ENCODE peak calls at places on chromosomes 1 and 21, in four cellular contexts. I is HCT116, Z is SK-N-SH, L is HepG2. X is an unnamed sample.

GRCh38 chr1:74728736-74729135 is 4.1 kb downstream of the CRYZ start:
- DNase-seq in I (no peak), Z (no peak), L (no peak), X (no peak)

GRCh38 chr1:57857809-57858208 is 433.9 kb upstream of the DAB1 start:
- DNase-seq in I (no peak), Z (no peak), L (no peak), X (no peak)

GRCh38 chr1:151680391-151680790 is 36.2 kb downstream of the CELF3 start:
- DNase-seq in I (peak), Z (no peak), L (no peak), X (no peak)

GRCh38 chr1:195097316-195097715 is 1510.9 kb downstream of the KCNT2 start:
- DNase-seq in I (peak), Z (no peak), L (no peak), X (no peak)

GRCh38 chr1:161359316-161359715 is 8.4 kb downstream of the CFAP126 start:
- DNase-seq in I (no peak), Z (peak), L (no peak), X (no peak)

GRCh38 chr1:223683586-223684487 is 18.3 kb upstream of the CAPN8 start:
- DNase-seq in I (no peak), Z (peak), L (no peak), X (peak)

GRCh38 chr1:92973203-92973907 is 12.1 kb upstream of the DIPK1A start:
- DNase-seq in I (no peak), Z (no peak), L (no peak), X (peak)

GRCh38 chr1:169360415-169360814 is 7.2 kb downstream of the NME7 start:
- DNase-seq in I (no peak), Z (no peak), L (no peak), X (no peak)

GRCh38 chr21:29938968-29939858 is 583 bp downstream of the GRIK1 start:
- DNase-seq in I (no peak), Z (peak), L (no peak), X (no peak)

GRCh38 chr1:48019714-48020315 is 22.6 kb upstream of the TRABD2B start:
- DNase-seq in I (no peak), Z (no peak), L (no peak), X (no peak)

GRCh38 chr1:160546942-160547341 is 23.9 kb upstream of the SLAMF6 start:
- DNase-seq in I (no peak), Z (no peak), L (no peak), X (no peak)

GRCh38 chr1:209672705-209673630 is 2.2 kb upstream of the G0S2 start:
- DNase-seq in I (no peak), Z (no peak), L (no peak), X (no peak)

GRCh38 chr1:187842406-187843165 is 1013.8 kb downstream of the PLA2G4A start:
- DNase-seq in I (no peak), Z (no peak), L (no peak), X (no peak)

GRCh38 chr1:64183985-64184440 is 19.4 kb upstream of the UBE2U start:
- DNase-seq in I (no peak), Z (no peak), L (no peak), X (no peak)

GRCh38 chr1:22709891-22710687 is 550 bp upstream of the EPHB2 start:
- DNase-seq in I (no peak), Z (peak), L (no peak), X (no peak)

GRCh38 chr1:218616681-218617080 is 271.5 kb downstream of the TGFB2 start:
- DNase-seq in I (no peak), Z (no peak), L (no peak), X (no peak)

GRCh38 chr1:37471345-37472231 is 2.8 kb upstream of the ZC3H12A start:
- DNase-seq in I (peak), Z (peak), L (peak), X (no peak)

GRCh38 chr1:154851392-154852177 is 18.5 kb downstream of the KCNN3 start:
- DNase-seq in I (peak), Z (no peak), L (no peak), X (peak)

GRCh38 chr21:42666023-42666747 is 12.8 kb downstream of the PDE9A start:
- DNase-seq in I (no peak), Z (peak), L (no peak), X (peak)

GRCh38 chr1:3312894-3313578 is 141.4 kb upstream of the ARHGEF16 start:
- DNase-seq in I (peak), Z (no peak), L (peak), X (peak)
- TF ChIP-seq YY1 in I (no peak), Z (no peak), L (no peak), X (no peak)

GRCh38 chr1:231233735-231234417 is 7.1 kb upstream of the GNPAT start:
- DNase-seq in I (peak), Z (no peak), L (peak), X (no peak)
- TF ChIP-seq ELF1 in I (no peak), Z (no peak), L (no peak), X (no peak)

DNA sequence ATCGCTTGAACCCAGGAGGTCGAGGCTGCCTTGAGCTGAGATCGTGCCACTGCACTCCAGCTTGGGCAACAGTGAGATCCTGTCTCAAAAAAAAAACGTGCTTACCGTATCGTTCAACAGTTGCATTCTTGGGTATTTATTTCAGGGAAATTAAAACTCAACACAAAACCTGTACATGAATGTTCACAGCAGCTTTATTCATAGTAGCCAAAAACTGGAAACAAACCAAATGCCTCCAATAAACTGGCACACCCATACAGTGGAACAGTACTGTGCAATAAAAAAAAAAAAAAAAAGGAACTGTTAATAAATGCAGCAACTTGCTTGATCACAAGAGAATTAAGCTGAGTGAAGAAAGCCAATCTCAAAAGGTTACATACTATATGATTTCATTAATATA is 6.7 kb downstream of the KHDRBS1 start:
- DNase-seq in I (no peak), Z (no peak), L (no peak), X (no peak)
- TF ChIP-seq YY1 in I (no peak), Z (no peak), L (no peak), X (no peak)

GRCh38 chr1:94697839-94698238 is 122.3 kb upstream of the SLC44A3 start:
- DNase-seq in I (no peak), Z (no peak), L (peak), X (no peak)
- TF ChIP-seq ELF1 in I (no peak), Z (no peak), L (no peak), X (no peak)

DNA sequence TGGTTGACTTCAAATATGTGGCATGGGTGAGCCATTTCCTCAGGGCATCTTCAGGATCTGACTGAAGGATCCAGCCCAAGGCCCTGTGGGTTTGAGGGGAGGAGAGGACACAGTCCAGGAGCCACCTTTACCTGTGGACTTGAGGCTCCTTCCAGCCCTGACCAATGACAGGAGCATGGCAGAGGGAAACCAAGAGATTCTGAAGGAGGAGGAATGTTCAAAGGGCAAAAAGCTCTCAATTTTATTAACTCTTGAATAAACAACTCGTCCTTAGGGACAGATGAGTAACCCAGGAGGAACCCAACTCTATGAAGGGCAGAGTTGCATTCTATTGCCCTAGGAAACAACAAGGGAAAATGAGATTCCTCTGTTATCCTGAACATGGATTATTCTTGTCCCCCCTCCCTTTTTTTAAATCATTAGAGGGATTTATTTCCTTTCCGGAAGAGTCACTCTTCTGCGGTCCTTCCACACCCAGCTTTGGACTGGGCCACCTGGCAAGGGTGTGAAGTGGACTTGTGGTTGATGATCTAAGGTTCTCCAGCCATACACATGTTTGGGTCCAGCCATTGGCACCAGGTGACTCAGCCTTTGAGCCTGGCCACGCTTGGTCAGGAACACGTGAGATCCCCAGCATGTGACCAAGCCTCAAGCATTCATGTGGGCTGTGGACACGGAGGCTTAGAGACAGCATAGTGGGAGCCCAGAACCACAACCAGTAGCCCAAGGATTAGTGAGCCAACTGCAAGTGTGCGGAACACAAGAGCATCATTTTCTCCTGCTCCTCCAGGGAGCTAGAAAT is 49.8 kb downstream of the NENF start:
- DNase-seq in I (no peak), Z (no peak), L (no peak), X (no peak)
- TF ChIP-seq YY1 in I (no peak), Z (no peak), L (no peak), X (no peak)

GRCh38 chr1:87243573-87243972 is 85.1 kb upstream of the LMO4 start:
- DNase-seq in I (no peak), Z (no peak), L (no peak), X (no peak)
- TF ChIP-seq ELF1 in I (no peak), Z (no peak), L (no peak), X (no peak)

GRCh38 chr1:109876617-109877319 is 33.9 kb upstream of the CSF1 start:
- DNase-seq in I (no peak), Z (no peak), L (no peak), X (no peak)
- TF ChIP-seq YY1 in I (no peak), Z (peak), L (no peak), X (no peak)

DNA sequence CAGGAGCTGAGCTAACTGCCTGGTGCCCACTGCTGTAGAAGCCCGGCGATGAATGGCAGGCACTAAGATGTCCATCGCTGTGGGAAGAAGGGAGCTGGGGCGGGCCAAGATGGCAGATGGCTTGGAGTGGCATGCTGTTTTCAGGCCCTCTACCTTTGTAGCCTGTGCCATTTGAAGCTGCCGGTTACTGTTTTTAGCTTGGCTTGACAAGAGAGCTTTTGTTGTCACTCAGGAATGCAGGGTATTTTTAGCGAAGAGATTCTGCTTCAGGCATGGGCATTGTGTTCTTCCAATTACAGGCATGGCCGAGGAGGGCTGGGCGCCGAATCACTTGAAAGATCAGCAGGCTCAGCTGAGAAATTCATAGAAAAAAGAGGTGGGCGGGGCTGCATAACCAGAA is 348.7 kb downstream of the RPS6KC1 start:
- DNase-seq in I (no peak), Z (no peak), L (peak), X (no peak)
- TF ChIP-seq ELF1 in I (no peak), Z (no peak), L (no peak), X (no peak)